ENCODE peak calls at places on chromosomes 3 and 15, in nine cellular contexts. B, L, C, I, E, F, M, D and R are unnamed samples.

GRCh38 chr3:18297131-18297530 is 128.0 kb downstream of the SATB1 start:
- DNase-seq in B (no peak), L (no peak), C (no peak), I (no peak), E (no peak), F (no peak), M (no peak), D (no peak), R (no peak)

GRCh38 chr3:66527253-66527652 is 26.4 kb upstream of the LRIG1 start:
- DNase-seq in B (no peak), L (no peak), C (peak), I (peak), E (no peak), F (no peak), M (no peak), D (no peak), R (no peak)

GRCh38 chr3:191528589-191528988 is 67.6 kb downstream of the PYDC2 start:
- DNase-seq in B (no peak), L (no peak), C (no peak), I (no peak), E (no peak), F (no peak), M (no peak), D (no peak), R (no peak)

GRCh38 chr3:127887321-127887720 is 27.7 kb upstream of the KBTBD12 start:
- DNase-seq in B (no peak), L (no peak), C (no peak), I (no peak), E (no peak), F (no peak), M (no peak), D (no peak), R (peak)

GRCh38 chr3:195892355-195893120 is 15.8 kb downstream of the TNK2 start:
- DNase-seq in B (no peak), L (peak), C (peak), I (peak), E (no peak), F (no peak), M (peak), D (no peak), R (no peak)

GRCh38 chr15:77527164-77527778 is 105.4 kb downstream of the LINGO1 start:
- DNase-seq in B (no peak), L (no peak), C (peak), I (peak), E (no peak), F (peak), M (peak), D (no peak), R (no peak)

GRCh38 chr3:185207931-185208746 is 45.7 kb downstream of the EHHADH start:
- DNase-seq in B (no peak), L (no peak), C (no peak), I (no peak), E (no peak), F (no peak), M (no peak), D (no peak), R (no peak)

GRCh38 chr3:56157693-56158092 is 310.6 kb downstream of the ERC2 start:
- DNase-seq in B (no peak), L (no peak), C (no peak), I (no peak), E (no peak), F (no peak), M (peak), D (no peak), R (no peak)

GRCh38 chr3:26347150-26347549 is 275.4 kb upstream of the LRRC3B start:
- DNase-seq in B (no peak), L (no peak), C (no peak), I (no peak), E (no peak), F (no peak), M (no peak), D (no peak), R (no peak)

GRCh38 chr15:29765234-29765841 is 56.9 kb downstream of the TJP1 start:
- DNase-seq in B (no peak), L (no peak), C (no peak), I (no peak), E (no peak), F (no peak), M (peak), D (no peak), R (no peak)

GRCh38 chr3:158005391-158006100 is 100.7 kb downstream of the SHOX2 start:
- DNase-seq in B (no peak), L (no peak), C (no peak), I (no peak), E (no peak), F (no peak), M (no peak), D (no peak), R (no peak)

GRCh38 chr15:58078591-58078990 is 13.1 kb upstream of the ALDH1A2 start:
- DNase-seq in B (no peak), L (no peak), C (no peak), I (no peak), E (no peak), F (no peak), M (no peak), D (no peak), R (no peak)

GRCh38 chr15:69143756-69144436 is 16.5 kb upstream of the GLCE start:
- DNase-seq in B (no peak), L (no peak), C (peak), I (peak), E (no peak), F (no peak), M (peak), D (no peak), R (no peak)

GRCh38 chr3:159619341-159619885 is 369.2 kb upstream of the IL12A start:
- DNase-seq in B (no peak), L (no peak), C (peak), I (peak), E (no peak), F (no peak), M (no peak), D (no peak), R (no peak)

GRCh38 chr3:48042071-48042760 is 26.0 kb upstream of the MAP4 start:
- DNase-seq in B (no peak), L (no peak), C (no peak), I (no peak), E (no peak), F (no peak), M (no peak), D (no peak), R (no peak)